ENCODE peak calls at places on chromosomes 12 and 14, in five cellular contexts. T is GM23248, H is kidney epithelial cell, I is hepatocyte, C is transverse colon. L is an unnamed sample.

GRCh38 chr14:103184046-103184445 is 60.8 kb downstream of the TNFAIP2 start:
- DNase-seq in T (no peak), H (no peak), I (no peak), C (no peak), L (no peak)

GRCh38 chr12:71838661-71839060 is 898 bp upstream of the TBC1D15 start:
- DNase-seq in T (no peak), H (no peak), I (no peak), C (no peak), L (no peak)

GRCh38 chr12:24551368-24551767 is 397.5 kb downstream of the BCAT1 start:
- DNase-seq in T (no peak), H (no peak), I (no peak), C (no peak), L (no peak)

GRCh38 chr12:120640840-120641833 is 711 bp downstream of the CABP1 start:
- DNase-seq in T (peak; percentile 73), H (no peak), I (peak; percentile 81), C (peak; percentile 66), L (peak; percentile 58)

GRCh38 chr12:12582895-12583303 is 20.2 kb upstream of the DUSP16 start:
- DNase-seq in T (peak; percentile 52), H (peak; percentile 77), I (peak; percentile 58), C (no peak), L (no peak)

GRCh38 chr12:103806807-103807206 is 34.2 kb downstream of the NT5DC3 start:
- DNase-seq in T (no peak), H (no peak), I (no peak), C (no peak), L (peak; percentile 78)

GRCh38 chr12:66742508-66743367 is 63.9 kb upstream of the GRIP1 start:
- DNase-seq in T (no peak), H (no peak), I (no peak), C (no peak), L (no peak)

GRCh38 chr12:85865905-85866304 is 8.2 kb upstream of the NTS start:
- DNase-seq in T (peak; percentile 41), H (no peak), I (no peak), C (no peak), L (peak; percentile 12)

GRCh38 chr12:107525719-107526554 is 159.7 kb upstream of the PWP1 start:
- DNase-seq in T (no peak), H (no peak), I (no peak), C (no peak), L (no peak)

GRCh38 chr14:79643132-79643531 is 568.2 kb downstream of the DIO2 start:
- DNase-seq in T (no peak), H (no peak), I (no peak), C (no peak), L (no peak)

GRCh38 chr12:22625671-22626251 is 790 bp downstream of the ETNK1 start:
- DNase-seq in T (peak; percentile 59), H (no peak), I (peak; percentile 59), C (peak; percentile 43), L (peak; percentile 38)

GRCh38 chr12:116533343-116534248 is 25.6 kb upstream of the MAP1LC3B2 start:
- DNase-seq in T (peak; percentile 78), H (no peak), I (peak; percentile 90), C (peak; percentile 83), L (peak; percentile 54)

GRCh38 chr14:86143248-86143647 is 613.3 kb downstream of the FLRT2 start:
- DNase-seq in T (no peak), H (no peak), I (no peak), C (no peak), L (no peak)

DNA sequence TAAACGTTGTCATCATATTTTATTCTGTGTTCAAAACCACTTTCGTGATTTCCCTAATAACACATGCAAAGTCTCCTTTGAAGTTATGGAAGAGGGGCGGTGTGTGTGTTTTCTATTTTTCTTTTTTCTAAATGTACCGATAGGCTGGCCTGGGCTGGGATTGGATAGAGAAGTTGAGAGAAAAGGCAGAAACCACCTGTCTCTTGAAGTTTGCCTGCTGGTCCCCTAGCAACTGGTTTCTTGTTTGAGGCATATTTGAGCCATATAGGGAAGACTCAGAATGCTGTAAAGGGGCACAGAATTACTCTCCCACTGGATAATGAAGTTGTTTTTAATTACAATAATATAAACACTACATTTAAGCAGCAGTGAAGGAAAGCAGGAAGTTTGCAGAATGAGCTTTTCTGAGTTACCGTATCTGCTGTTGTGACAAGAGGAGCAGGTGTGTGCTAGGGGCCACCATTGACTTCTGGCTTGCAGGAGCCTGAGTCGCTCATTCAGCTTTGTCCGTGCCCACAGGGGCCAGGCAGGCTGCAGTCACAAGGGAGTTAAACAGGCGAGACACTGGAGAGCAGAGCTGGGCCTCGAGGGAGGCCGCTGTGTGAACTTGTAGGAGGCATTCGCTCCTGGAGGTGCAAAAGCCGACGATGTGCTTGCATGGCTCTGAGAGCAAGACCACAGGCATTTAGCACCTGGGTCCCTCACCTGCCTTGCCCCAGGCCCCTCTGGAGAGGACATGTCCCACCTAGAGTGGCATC is 173.9 kb upstream of the RGS6 start:
- DNase-seq in T (no peak), H (no peak), I (no peak), C (no peak), L (no peak)
- H3K4me3 ChIP-seq in T (no peak overlapping the region), H (no peak overlapping the region), I (no peak overlapping the region), C (no peak overlapping the region), L (no peak overlapping the region)

GRCh38 chr12:6214633-6215032 is 14.4 kb downstream of the CD9 start:
- DNase-seq in T (no peak), H (no peak), I (no peak), C (no peak), L (no peak)
- H3K4me3 ChIP-seq in T (no peak overlapping the region), H (no peak overlapping the region), I (no peak overlapping the region), C (no peak overlapping the region), L (no peak overlapping the region)

GRCh38 chr12:54019111-54019811 is 9.0 kb upstream of the HOXC6 start:
- DNase-seq in T (peak; percentile 62), H (no peak), I (no peak), C (no peak), L (peak; percentile 63)
- H3K4me3 ChIP-seq in T (peak overlapping the region; percentile 78), H (peak overlapping the region; percentile 49), I (no peak overlapping the region), C (no peak overlapping the region), L (peak overlapping the region; percentile 69)

DNA sequence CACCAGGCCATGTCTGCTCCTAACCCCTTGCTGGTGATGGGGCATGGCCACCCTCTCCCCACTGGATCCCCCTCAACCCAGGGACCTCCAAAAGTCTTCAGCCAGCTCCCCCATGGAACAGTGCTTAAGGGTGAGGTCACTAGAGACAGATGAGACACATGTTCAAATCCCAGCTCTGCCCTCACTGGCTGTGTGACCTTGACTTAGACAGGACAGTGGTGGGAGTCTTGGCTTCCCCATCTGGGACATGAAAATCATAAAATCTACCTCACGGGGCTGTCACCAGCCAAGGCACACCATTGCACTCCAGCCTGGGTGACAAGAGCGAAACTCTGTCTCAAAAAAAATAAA is 10.9 kb downstream of the RHOF start:
- DNase-seq in T (no peak), H (no peak), I (no peak), C (no peak), L (no peak)
- H3K4me3 ChIP-seq in T (no peak overlapping the region), H (no peak overlapping the region), I (no peak overlapping the region), C (no peak overlapping the region), L (no peak overlapping the region)

GRCh38 chr14:51776102-51776894 is 84.1 kb upstream of the GNG2 start:
- DNase-seq in T (peak; percentile 80), H (peak; percentile 14), I (peak; percentile 73), C (peak; percentile 37), L (peak; percentile 52)
- H3K4me3 ChIP-seq in T (peak overlapping the region; percentile 65), H (no peak overlapping the region), I (no peak overlapping the region), C (no peak overlapping the region), L (no peak overlapping the region)

L was measured in MG63.